ENCODE peak calls at places on chromosomes 4 and X, in four cellular contexts. H is HL-60, W is Calu3, O is testis. N is an unnamed sample.

GRCh38 chr4:82124365-82124764 is 249.4 kb downstream of the HNRNPD start:
- DNase-seq in H (no peak), W (no peak), O (no peak), N (no peak)

GRCh38 chr4:7725951-7726350 is 213.7 kb downstream of the AFAP1 start:
- DNase-seq in H (no peak), W (no peak), O (no peak), N (no peak)

GRCh38 chr4:169115897-169116254 is 105.8 kb upstream of the CBR4 start:
- DNase-seq in H (no peak), W (peak; percentile 78), O (no peak), N (no peak)

GRCh38 chrX:39445336-39445735 is 644.1 kb downstream of the MID1IP1 start:
- DNase-seq in H (no peak), W (peak; percentile 15), O (peak; percentile 40), N (peak; percentile 35)

GRCh38 chr4:118964891-118965411 is 76.3 kb downstream of the SYNPO2 start:
- DNase-seq in H (no peak), W (no peak), O (peak; percentile 62), N (no peak)

GRCh38 chrX:135185795-135186443 is 14.7 kb upstream of the CT55 start:
- DNase-seq in H (no peak), W (peak; percentile 47), O (peak; percentile 52), N (peak; percentile 25)

GRCh38 chr4:23903859-23904438 is 14.1 kb upstream of the PPARGC1A start:
- DNase-seq in H (no peak), W (no peak), O (no peak), N (no peak)

GRCh38 chr4:81465668-81466357 is 5.9 kb downstream of the RASGEF1B start:
- DNase-seq in H (no peak), W (no peak), O (no peak), N (no peak)

GRCh38 chr4:56575820-56576429 is 70.3 kb downstream of the ARL9 start:
- DNase-seq in H (no peak), W (no peak), O (no peak), N (no peak)

GRCh38 chrX:24231169-24231568 is 81.6 kb downstream of the ZFX start:
- DNase-seq in H (no peak), W (no peak), O (peak; percentile 25), N (no peak)

GRCh38 chr4:152106781-152107321 is 346.0 kb upstream of the GATB start:
- DNase-seq in H (no peak), W (no peak), O (peak; percentile 79), N (no peak)

GRCh38 chr4:63232058-63232457 is 1177.2 kb downstream of the TECRL start:
- DNase-seq in H (no peak), W (no peak), O (no peak), N (no peak)

GRCh38 chr4:44583393-44583792 is 68.0 kb downstream of the YIPF7 start:
- DNase-seq in H (no peak), W (no peak), O (no peak), N (peak; percentile 1)

GRCh38 chrX:38717871-38718270 is 83.4 kb upstream of the MID1IP1 start:
- DNase-seq in H (peak; percentile 8), W (peak; percentile 10), O (peak; percentile 15), N (no peak)

GRCh38 chrX:37926700-37927099 is 79.3 kb upstream of the DYNLT3 start:
- DNase-seq in H (no peak), W (no peak), O (no peak), N (no peak)

GRCh38 chrX:155094468-155095061 is 23.3 kb downstream of the BRCC3 start:
- DNase-seq in H (no peak), W (peak; percentile 13), O (no peak), N (no peak)

GRCh38 chr4:184892999-184893398 is 67.2 kb upstream of the ACSL1 start:
- DNase-seq in H (no peak), W (no peak), O (no peak), N (no peak)

GRCh38 chr4:112982677-112983076 is 66.8 kb upstream of the ANK2 start:
- DNase-seq in H (no peak), W (no peak), O (no peak), N (no peak)

GRCh38 chr4:15396157-15396800 is 31.6 kb upstream of the C1QTNF7 start:
- DNase-seq in H (no peak), W (peak; percentile 28), O (peak; percentile 70), N (peak; percentile 50)

GRCh38 chrX:129781134-129782014 is 1.6 kb downstream of the SASH3 start:
- DNase-seq in H (peak; percentile 54), W (no peak), O (peak; percentile 19), N (no peak)

GRCh38 chr4:37685726-37686372 is 327 bp downstream of the RELL1 start:
- DNase-seq in H (no peak), W (no peak), O (peak; percentile 51), N (no peak)

GRCh38 chr4:44495136-44495535 is 46.5 kb upstream of the KCTD8 start:
- DNase-seq in H (no peak), W (no peak), O (no peak), N (no peak)

GRCh38 chr4:61468091-61468720 is 268.1 kb downstream of the ADGRL3 start:
- DNase-seq in H (peak; percentile 82), W (peak; percentile 52), O (no peak), N (no peak)

GRCh38 chrX:115957862-115958490 is 212.6 kb upstream of the AGTR2 start:
- DNase-seq in H (no peak), W (no peak), O (no peak), N (no peak)

GRCh38 chrX:11792461-11793421 is 34.7 kb downstream of the MSL3 start:
- DNase-seq in H (no peak), W (no peak), O (no peak), N (no peak)

GRCh38 chrX:69093960-69094935 is 71.0 kb downstream of the PJA1 start:
- DNase-seq in H (peak; percentile 1), W (peak; percentile 44), O (peak; percentile 63), N (peak; percentile 46)

GRCh38 chr4:54930226-54930625 is 195.2 kb downstream of the KDR start:
- DNase-seq in H (no peak), W (peak; percentile 6), O (no peak), N (no peak)

DNA sequence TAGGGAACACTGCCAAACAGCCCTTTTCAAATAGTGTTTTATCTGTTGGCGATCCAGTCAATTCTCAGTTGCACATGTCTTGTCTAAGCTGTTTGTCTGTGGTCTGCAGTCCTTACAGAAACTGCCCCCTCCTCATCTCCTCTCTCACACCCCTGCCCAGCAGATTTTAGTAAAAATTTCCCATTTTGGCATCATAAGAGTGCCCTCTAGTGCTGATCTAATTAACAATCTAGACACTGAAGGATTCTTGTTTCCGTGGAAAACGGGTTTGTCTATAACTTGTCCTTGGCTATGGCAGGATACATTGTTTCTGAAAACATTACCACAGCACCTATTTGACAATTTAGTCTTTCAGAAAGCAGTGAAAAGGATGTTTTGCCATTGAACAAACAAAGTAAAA is 227.2 kb upstream of the MBNL3 start:
- DNase-seq in H (no peak), W (no peak), O (no peak), N (no peak)
- TF ChIP-seq CTCF in H (no peak), W (no peak), O (no peak), N (peak; percentile 32)

GRCh38 chrX:106752101-106752678 is 25.7 kb downstream of the RNF128 start:
- DNase-seq in H (no peak), W (no peak), O (no peak), N (no peak)
- TF ChIP-seq CTCF in H (no peak), W (no peak), O (no peak), N (peak; percentile 14)

DNA sequence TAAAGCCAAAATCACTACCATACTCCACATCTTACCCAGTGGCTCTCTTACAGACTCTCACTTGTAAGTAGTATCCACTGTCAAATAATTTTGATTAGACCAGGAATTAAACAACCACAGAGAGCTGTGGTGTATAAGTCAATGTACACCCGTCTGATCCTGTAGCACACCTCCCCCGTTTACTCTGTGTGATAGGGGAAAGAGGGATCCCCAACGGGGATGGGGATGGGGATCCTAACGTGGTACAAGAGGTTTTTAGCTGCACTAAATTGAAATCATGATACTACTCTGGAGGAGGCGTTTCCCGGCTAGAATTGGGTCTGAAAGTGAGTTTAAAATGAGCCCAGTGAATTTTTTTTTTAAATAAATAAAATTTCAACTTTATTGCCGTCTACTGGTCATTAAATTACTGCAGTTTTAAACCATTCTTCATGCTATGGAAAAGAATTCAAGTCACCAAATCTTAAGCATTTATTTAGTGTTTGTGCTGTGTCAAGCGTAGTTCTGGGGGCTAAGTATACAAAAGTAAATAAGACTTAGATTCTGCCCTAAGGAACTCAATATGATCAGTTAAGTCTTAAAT is 76.6 kb downstream of the INTS12 start:
- DNase-seq in H (no peak), W (no peak), O (no peak), N (no peak)
- TF ChIP-seq CTCF in H (no peak), W (no peak), O (no peak), N (no peak)

DNA sequence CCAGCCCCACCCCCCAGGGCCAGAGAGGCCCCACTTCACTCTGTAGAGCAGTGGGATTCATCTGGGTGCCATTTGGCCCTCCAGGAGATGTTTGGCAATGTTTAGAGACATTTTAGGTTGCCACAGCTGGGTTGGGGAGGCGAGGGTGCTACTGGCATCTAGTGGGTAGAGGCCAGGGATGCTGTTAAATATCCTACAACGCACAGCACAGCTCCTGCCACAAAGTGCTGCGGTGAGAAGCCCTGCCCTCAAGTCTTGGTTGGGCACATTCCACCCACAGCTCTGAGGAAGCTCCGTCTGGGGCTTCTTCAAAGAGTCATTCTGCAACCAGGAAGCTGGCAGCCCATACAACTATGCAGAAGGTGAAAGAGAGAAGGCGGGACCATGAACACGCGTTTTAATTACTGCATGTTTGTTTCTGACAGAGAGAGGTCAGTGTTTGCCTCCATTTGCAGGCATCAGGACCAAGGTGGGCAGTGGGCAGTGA is 48.1 kb upstream of the FAM9C start:
- DNase-seq in H (peak; percentile 89), W (peak; percentile 48), O (no peak), N (no peak)
- TF ChIP-seq CTCF in H (peak; percentile 10), W (no peak), O (no peak), N (no peak)

GRCh38 chrX:153828723-153829548 is 1.4 kb downstream of the PDZD4 start:
- DNase-seq in H (no peak), W (no peak), O (no peak), N (peak; percentile 44)
- TF ChIP-seq CTCF in H (no peak), W (no peak), O (no peak), N (no peak)

DNA sequence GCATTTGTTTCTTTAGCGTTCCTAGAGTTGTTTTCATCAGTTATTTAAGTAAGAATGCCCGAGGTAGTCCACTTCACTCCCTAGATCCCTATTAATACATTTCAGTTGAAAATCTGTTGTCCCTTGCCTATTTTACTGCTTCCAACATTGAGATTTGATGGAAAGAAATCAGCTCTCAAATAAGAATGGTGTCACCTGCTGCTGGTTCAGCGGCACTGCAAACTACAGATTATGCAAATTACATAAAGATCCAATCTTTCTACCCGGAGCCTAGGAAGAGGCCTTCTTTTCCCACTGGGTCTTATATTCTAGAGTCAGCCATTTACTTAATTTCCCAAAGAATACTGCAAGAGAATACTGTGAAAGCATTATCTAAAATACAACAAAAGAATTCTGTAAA is 597.6 kb upstream of the MAGEB2 start:
- DNase-seq in H (no peak), W (no peak), O (no peak), N (no peak)
- TF ChIP-seq CTCF in H (no peak), W (no peak), O (no peak), N (peak; percentile 7)

GRCh38 chr4:92101609-92102231 is 202.0 kb upstream of the GRID2 start:
- DNase-seq in H (peak; percentile 59), W (no peak), O (no peak), N (no peak)
- TF ChIP-seq CTCF in H (no peak), W (no peak), O (no peak), N (no peak)

GRCh38 chr4:1009647-1010521 is 1.5 kb upstream of the FGFRL1 start:
- DNase-seq in H (no peak), W (peak; percentile 63), O (peak; percentile 74), N (peak; percentile 80)
- TF ChIP-seq CTCF in H (no peak), W (no peak), O (no peak), N (peak; percentile 16)

N was measured in nephron progenitor cell.